ENCODE peak calls at places on chromosomes 3 and 15, in four cellular contexts. C, W, Q and R are unnamed samples.
A peak's percentile ranks its signal among the peaks of the same experiment; 100 is the strongest.

GRCh38 chr3:177451940-177452484 is 254.7 kb upstream of the TBL1XR1 start:
- DNase-seq in C (peak; percentile 71), W (peak; percentile 71), Q (no peak), R (peak; percentile 68)

GRCh38 chr3:120568198-120568523 is 28.0 kb upstream of the NDUFB4 start:
- DNase-seq in C (no peak), W (no peak), Q (no peak), R (no peak)

GRCh38 chr3:17288839-17289399 is 404.2 kb downstream of the PLCL2 start:
- DNase-seq in C (no peak), W (no peak), Q (no peak), R (no peak)

GRCh38 chr3:170076715-170077238 is 39.0 kb downstream of the GPR160 start:
- DNase-seq in C (no peak), W (no peak), Q (no peak), R (peak; percentile 88)

GRCh38 chr3:26963356-26963742 is 340.8 kb downstream of the LRRC3B start:
- DNase-seq in C (peak; percentile 6), W (no peak), Q (no peak), R (no peak)

GRCh38 chr3:124606180-124606579 is 124.1 kb upstream of the UMPS start:
- DNase-seq in C (no peak), W (no peak), Q (no peak), R (no peak)

GRCh38 chr3:10693457-10693856 is 122.6 kb upstream of the SLC6A11 start:
- DNase-seq in C (peak; percentile 17), W (no peak), Q (no peak), R (no peak)

GRCh38 chr3:142224482-142225072 is 808 bp downstream of the GK5 start:
- DNase-seq in C (no peak), W (no peak), Q (no peak), R (no peak)

GRCh38 chr15:93862791-93863190 is 368.6 kb upstream of the MCTP2 start:
- DNase-seq in C (no peak), W (no peak), Q (no peak), R (no peak)

GRCh38 chr3:37540786-37541185 is 320.9 kb upstream of the CTDSPL start:
- DNase-seq in C (no peak), W (no peak), Q (no peak), R (no peak)

GRCh38 chr15:85545757-85546156 is 165.4 kb downstream of the AKAP13 start:
- DNase-seq in C (no peak), W (no peak), Q (no peak), R (no peak)

GRCh38 chr3:190486201-190486865 is 27.6 kb upstream of the IL1RAP start:
- DNase-seq in C (no peak), W (no peak), Q (no peak), R (peak; percentile 87)

GRCh38 chr15:37289109-37289765 is 188.9 kb upstream of the MEIS2 start:
- DNase-seq in C (peak; percentile 38), W (no peak), Q (no peak), R (no peak)

GRCh38 chr3:56884387-56884786 is 82.6 kb upstream of the ARHGEF3 start:
- DNase-seq in C (peak; percentile 27), W (no peak), Q (no peak), R (no peak)

GRCh38 chr3:142929109-142929508 is 34.4 kb downstream of the PAQR9 start:
- DNase-seq in C (peak; percentile 70), W (no peak), Q (no peak), R (peak; percentile 56)